ENCODE peak calls at places on chromosomes 5 and 9, in four cellular contexts. S, B, W and O are unnamed samples.

GRCh38 chr5:169216864-169217263 is 84.1 kb downstream of the SLIT3 start:
- DNase-seq in S (no peak), B (no peak), W (no peak), O (no peak)

GRCh38 chr5:14108170-14108996 is 34.8 kb upstream of the TRIO start:
- DNase-seq in S (peak), B (peak), W (peak), O (peak)

GRCh38 chr9:113343732-113344231 is 3.7 kb upstream of the WDR31 start:
- DNase-seq in S (no peak), B (peak), W (peak), O (no peak)

GRCh38 chr5:103407399-103407798 is 148.8 kb downstream of the MACIR start:
- DNase-seq in S (no peak), B (no peak), W (no peak), O (no peak)

GRCh38 chr9:127149463-127150390 is 27.3 kb upstream of the ANGPTL2 start:
- DNase-seq in S (peak), B (no peak), W (no peak), O (no peak)

GRCh38 chr5:65728219-65728618 is 6.2 kb downstream of the NLN start:
- DNase-seq in S (no peak), B (no peak), W (no peak), O (no peak)

GRCh38 chr5:138452720-138453119 is 12.6 kb upstream of the EGR1 start:
- DNase-seq in S (no peak), B (no peak), W (no peak), O (no peak)

GRCh38 chr9:108151161-108151586 is 661.6 kb upstream of the KLF4 start:
- DNase-seq in S (no peak), B (peak), W (no peak), O (no peak)

GRCh38 chr5:108141676-108142075 is 240.2 kb downstream of the FBXL17 start:
- DNase-seq in S (no peak), B (no peak), W (no peak), O (no peak)

GRCh38 chr5:95958308-95959014 is 3.2 kb downstream of the ELL2 start:
- DNase-seq in S (no peak), B (no peak), W (peak), O (no peak)
- H3K4me3 ChIP-seq in S (no peak), B (no peak), W (peak), O (no peak)

DNA sequence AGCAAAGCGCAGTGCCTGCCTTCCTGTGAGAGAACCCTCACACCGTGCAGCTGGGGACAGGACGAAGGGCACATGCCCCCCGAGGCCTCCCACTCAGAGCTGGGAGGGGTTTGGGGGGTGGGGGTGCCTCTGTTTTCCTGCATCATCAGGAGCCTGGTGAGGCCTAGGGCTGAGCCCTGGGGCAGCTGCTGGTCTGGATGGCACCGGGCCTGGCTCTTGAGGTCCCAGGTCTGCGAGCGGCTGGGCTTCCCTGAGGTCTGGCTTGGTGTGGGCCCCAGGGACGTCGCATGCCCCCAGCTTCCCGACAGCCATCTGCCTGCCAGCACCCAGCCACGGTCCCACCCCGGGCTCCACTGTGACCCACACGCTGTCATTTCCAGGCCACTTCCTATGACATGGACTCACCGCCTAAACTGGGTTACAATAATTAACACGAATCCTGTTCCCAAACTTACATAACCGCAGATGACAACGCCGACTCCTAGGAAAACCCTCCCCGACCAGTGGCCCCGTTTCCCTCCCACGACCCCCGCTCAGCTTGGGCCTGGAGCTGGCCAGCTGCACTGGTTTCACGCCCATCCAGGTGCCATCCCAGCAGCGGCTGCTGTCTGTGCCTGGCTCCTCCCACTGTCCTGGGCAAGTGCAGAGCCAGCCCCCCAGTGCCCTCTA is 8.7 kb downstream of the NACC2 start:
- DNase-seq in S (no peak), B (no peak), W (no peak), O (no peak)
- H3K27ac ChIP-seq in S (no peak), B (no peak), W (no peak), O (no peak)

GRCh38 chr9:110334183-110334582 is 3.5 kb downstream of the TXNDC8 start:
- DNase-seq in S (no peak), B (no peak), W (no peak), O (no peak)

GRCh38 chr9:110334871-110335270 is 2.8 kb downstream of the TXNDC8 start:
- DNase-seq in S (no peak), B (no peak), W (no peak), O (no peak)

GRCh38 chr9:110332766-110333165 is 4.9 kb downstream of the TXNDC8 start:
- DNase-seq in S (no peak), B (no peak), W (no peak), O (no peak)

GRCh38 chr9:110340306-110340705 is 2.6 kb upstream of the TXNDC8 start:
- DNase-seq in S (no peak), B (peak), W (peak), O (peak)

DNA sequence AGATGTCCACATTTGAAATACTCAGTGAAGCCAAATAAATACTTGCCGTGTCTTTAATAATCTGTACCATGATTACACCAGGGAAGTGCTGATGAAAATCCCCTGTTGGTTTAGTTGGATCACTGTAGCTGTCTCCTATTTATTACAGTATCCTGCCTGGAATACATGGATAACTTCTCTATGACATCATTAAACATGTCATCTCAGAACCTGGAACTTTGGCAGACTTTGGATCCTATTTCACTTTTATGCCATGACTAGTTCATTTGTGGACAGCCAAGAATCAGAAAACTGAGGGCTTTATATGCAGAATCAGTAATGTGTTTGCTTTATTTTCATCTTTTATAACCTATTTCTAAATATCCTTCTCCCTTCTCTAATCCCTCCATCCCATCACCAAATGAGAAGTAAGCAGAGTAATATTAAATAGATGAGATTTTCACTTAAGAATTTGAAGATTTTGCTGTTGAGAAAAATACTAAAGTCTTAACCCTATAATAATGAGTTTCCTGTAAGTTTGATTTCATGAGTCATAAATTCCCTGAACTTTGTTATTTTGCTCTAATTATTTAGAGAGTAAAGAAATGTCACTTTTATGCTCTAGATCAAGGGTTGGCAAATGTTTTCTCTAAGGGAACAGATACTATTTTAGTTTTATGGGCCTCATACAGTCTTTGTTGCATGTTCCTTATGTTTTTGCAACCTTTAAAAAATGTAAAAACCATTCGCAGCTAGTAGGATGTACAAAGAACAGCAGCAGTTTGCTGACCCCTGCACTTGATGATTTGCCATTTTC is at the start of gene TXNDC8:
- DNase-seq in S (no peak), B (no peak), W (no peak), O (no peak)
- TF ChIP-seq FOSL1 in S (no peak), B (no peak), W (no peak), O (no peak)

DNA sequence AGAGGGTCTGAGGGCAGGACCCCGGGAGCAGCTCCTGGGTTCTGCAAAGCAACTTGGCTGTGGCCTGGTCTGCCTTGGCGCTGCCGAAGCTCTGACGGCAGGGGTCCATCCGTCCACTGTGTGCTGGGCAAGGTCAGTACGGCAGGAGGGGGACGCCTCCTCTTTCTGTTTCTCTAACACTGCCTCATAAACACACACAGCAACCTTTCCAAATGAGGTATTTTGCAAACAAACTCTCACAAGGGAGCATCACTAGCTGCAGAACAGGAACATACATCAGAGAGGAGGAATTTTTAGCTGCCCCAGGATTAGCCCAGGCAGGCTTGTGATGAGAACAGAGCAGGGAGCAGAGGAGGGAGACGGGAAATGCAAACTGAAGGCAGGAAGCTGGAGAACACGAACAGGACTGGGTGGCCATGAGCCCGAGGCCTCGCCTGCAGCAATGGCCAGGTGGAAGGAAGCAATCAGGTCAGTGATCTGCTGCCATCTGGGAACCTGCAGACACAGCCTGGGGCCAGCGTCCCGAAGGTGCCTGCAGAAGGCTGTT is 20.3 kb upstream of the NSMF start:
- DNase-seq in S (no peak), B (no peak), W (no peak), O (no peak)
- H3K4me3 ChIP-seq in S (no peak), B (no peak), W (no peak), O (no peak)

DNA sequence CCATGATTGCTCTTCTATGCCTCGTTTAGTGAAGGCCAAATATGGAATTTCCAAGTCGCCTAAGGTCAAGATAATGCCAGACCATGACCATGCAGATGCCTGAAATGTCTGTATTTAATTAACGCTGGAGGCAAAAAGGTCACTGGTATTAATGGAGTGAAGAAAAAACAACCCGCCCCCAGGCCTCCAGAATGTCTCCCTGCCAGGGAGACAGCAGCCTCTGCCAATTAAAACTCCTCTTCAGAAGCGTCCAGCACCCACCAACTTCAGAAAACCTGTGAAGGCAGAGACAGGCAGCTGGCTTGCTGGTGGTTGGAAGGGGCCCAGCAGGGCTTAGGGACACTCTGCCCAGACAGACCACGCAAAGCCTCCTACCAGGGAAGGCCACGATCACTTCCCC is 94.4 kb downstream of the VAV2 start:
- DNase-seq in S (no peak), B (no peak), W (no peak), O (no peak)
- H3K27ac ChIP-seq in S (no peak), B (no peak), W (peak), O (no peak)

GRCh38 chr9:96856363-96857286 is 2.3 kb upstream of the ZNF782 start:
- DNase-seq in S (peak), B (peak), W (peak), O (peak)
- TF ChIP-seq FOSL1 in S (no peak), B (no peak), W (no peak), O (no peak)

GRCh38 chr5:154479944-154480750 is 2.1 kb upstream of the HAND1 start:
- DNase-seq in S (peak), B (no peak), W (no peak), O (no peak)
- H3K4me3 ChIP-seq in S (no peak), B (no peak), W (no peak), O (no peak)

DNA sequence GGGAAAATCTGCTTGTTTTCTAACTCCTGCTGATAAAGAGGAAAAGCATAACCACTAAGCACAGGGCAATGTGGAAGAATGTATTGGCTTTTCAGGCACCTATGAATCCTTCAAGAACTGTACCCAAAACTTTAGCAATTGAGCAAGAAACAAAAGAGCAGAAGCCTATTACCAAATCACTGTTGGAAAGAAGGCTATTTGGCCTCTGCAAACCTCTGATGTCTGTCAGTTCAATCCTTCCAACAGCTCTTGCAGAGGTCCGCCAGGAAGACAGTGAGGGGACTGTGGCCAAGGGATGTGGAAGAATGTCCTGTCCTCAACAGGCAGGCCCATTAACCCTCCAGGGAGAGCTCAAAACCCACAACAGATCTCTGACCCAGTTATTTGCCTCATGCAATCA is 328.6 kb downstream of the ENC1 start:
- DNase-seq in S (no peak), B (no peak), W (no peak), O (no peak)
- H3K27ac ChIP-seq in S (no peak), B (no peak), W (no peak), O (no peak)

DNA sequence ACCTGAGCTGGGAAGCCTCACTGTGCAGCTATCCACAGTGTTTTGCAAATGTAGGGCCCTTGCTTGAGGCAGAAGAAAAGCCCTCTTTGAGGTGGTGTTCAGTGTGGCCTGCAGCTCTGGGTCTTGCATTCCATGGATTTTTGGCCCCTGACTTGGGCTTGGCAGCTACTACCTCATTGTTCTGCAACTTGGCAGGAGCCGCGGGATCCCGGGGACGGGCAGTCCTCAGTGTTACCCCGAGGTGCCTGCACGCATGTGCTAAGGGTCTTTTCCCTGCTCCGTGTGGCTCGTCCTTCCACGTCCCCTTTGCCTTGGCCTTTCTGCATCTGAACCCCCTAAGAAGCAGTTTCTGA is 39.8 kb downstream of the NEK6 start:
- DNase-seq in S (peak), B (no peak), W (peak), O (peak)
- TF ChIP-seq FOSL1 in S (no peak), B (no peak), W (no peak), O (no peak)